ENCODE peak calls at places on chromosomes 12 and 14, in four cellular contexts. One of them, this sample, is unnamed.

GRCh38 chr12:15856097-15856982 is 25.8 kb upstream of the STRAP start:
- DNase-seq in SK-N-SH: no peak
- DNase-seq in K562: peak
- DNase-seq in HepG2: peak
- DNase-seq in this sample: peak

GRCh38 chr12:3041558-3042164 is 35.5 kb upstream of the TSPAN9 start:
- DNase-seq in SK-N-SH: peak
- DNase-seq in K562: peak
- DNase-seq in HepG2: peak
- DNase-seq in this sample: peak

GRCh38 chr14:42001436-42001835 is 394.8 kb downstream of the LRFN5 start:
- DNase-seq in K562: no peak
- DNase-seq in HepG2: no peak
- DNase-seq in SK-N-SH: no peak
- DNase-seq in this sample: no peak

GRCh38 chr14:68705741-68706283 is 87.1 kb downstream of the ZFP36L1 start:
- DNase-seq in K562: no peak
- DNase-seq in SK-N-SH: no peak
- DNase-seq in HepG2: no peak
- DNase-seq in this sample: no peak

GRCh38 chr14:104037074-104037473 is 48.4 kb upstream of the ASPG start:
- DNase-seq in K562: no peak
- DNase-seq in SK-N-SH: no peak
- DNase-seq in HepG2: no peak
- DNase-seq in this sample: no peak

GRCh38 chr12:118061011-118061875 is at the start of gene WSB2:
- DNase-seq in HepG2: no peak
- DNase-seq in SK-N-SH: peak
- DNase-seq in K562: peak
- DNase-seq in this sample: peak

GRCh38 chr14:101849640-101850039 is 88.1 kb downstream of the PPP2R5C start:
- DNase-seq in K562: no peak
- DNase-seq in SK-N-SH: no peak
- DNase-seq in HepG2: no peak
- DNase-seq in this sample: no peak

GRCh38 chr12:66191547-66192126 is 2.6 kb downstream of the IRAK3 start:
- DNase-seq in SK-N-SH: no peak
- DNase-seq in K562: no peak
- DNase-seq in HepG2: no peak
- DNase-seq in this sample: no peak

GRCh38 chr14:105332352-105332874 is 17.9 kb downstream of the PACS2 start:
- DNase-seq in K562: no peak
- DNase-seq in HepG2: no peak
- DNase-seq in SK-N-SH: no peak
- DNase-seq in this sample: no peak

GRCh38 chr12:810635-811415 is 58.4 kb downstream of the WNK1 start:
- DNase-seq in HepG2: no peak
- DNase-seq in K562: no peak
- DNase-seq in SK-N-SH: no peak
- DNase-seq in this sample: no peak

GRCh38 chr12:108825205-108825950 is 32.0 kb downstream of the SSH1 start:
- DNase-seq in SK-N-SH: no peak
- DNase-seq in K562: no peak
- DNase-seq in HepG2: no peak
- DNase-seq in this sample: no peak

GRCh38 chr12:53996188-53996885 is 3.6 kb upstream of the HOXC9 start:
- DNase-seq in K562: peak
- DNase-seq in SK-N-SH: no peak
- DNase-seq in HepG2: no peak
- DNase-seq in this sample: no peak

GRCh38 chr14:100334904-100335303 is 11.8 kb downstream of the SLC25A47 start:
- DNase-seq in K562: no peak
- DNase-seq in HepG2: no peak
- DNase-seq in SK-N-SH: no peak
- DNase-seq in this sample: no peak

DNA sequence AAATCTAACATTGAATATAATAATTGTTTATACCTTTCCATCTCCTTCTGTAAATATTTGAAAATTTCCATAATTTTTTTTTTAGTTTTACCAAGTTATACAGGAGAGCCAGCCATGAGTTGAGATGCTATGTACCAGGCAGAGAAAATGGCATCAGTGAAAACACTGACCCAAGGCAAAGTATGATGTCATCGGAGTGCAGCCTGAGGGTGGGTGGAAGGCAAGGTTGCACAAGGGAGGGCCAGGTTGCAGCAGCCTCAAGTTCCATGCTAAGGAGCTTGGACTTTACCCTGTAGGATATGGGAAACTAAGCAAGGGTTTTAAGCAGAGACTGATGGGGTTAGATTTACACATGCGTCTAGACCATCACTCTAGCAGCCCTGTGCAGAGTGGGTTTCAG is 441.1 kb downstream of the BCAT1 start:
- DNase-seq in K562: no peak
- DNase-seq in HepG2: no peak
- DNase-seq in SK-N-SH: no peak
- DNase-seq in this sample: no peak
- TF ChIP-seq JUND in K562: no peak
- TF ChIP-seq JUND in HepG2: no peak
- TF ChIP-seq JUND in SK-N-SH: no peak
- TF ChIP-seq JUND in this sample: no peak

GRCh38 chr12:119695034-119695433 is 27.1 kb downstream of the PRKAB1 start:
- DNase-seq in SK-N-SH: peak
- DNase-seq in K562: peak
- DNase-seq in HepG2: peak
- DNase-seq in this sample: peak
- TF ChIP-seq JUND in SK-N-SH: no peak
- TF ChIP-seq JUND in K562: no peak
- TF ChIP-seq JUND in HepG2: no peak
- TF ChIP-seq JUND in this sample: no peak

DNA sequence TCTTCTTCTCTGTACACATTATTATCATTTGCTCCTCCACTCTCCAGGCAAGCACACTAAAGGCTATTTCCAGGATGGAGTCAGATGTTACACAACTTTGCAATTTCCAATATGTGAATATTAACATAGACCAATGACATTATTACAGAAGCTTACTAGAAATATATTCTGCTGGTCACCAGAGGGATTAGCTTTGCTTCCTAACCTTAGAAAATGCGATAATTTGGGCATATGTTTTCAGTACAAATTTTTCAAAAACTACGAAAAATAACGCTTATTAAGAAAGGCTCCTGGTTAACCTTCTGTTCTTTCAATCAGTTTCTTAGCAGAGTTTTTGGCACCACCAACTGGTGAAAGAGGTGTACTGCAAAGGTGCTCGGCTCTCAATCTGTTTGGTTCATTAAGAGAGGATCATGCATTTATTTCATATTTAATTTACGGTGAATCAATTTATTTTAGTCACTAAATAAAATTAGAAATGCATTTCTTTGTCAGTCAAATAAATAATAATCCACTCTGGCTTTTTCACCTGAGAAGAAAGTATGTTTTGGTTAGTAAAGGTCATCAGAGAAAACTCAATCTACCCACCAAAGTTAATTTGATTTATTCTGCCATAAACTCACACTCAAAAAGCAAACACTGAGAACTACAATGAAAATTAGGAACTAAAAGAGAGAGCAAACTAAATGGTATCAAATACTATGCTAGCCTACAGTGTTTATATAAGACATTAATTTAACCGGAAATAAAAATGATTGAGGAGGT is 39.2 kb downstream of the EFCAB11 start:
- DNase-seq in HepG2: peak
- DNase-seq in K562: peak
- DNase-seq in SK-N-SH: peak
- DNase-seq in this sample: peak
- TF ChIP-seq JUND in HepG2: no peak
- TF ChIP-seq JUND in K562: no peak
- TF ChIP-seq JUND in SK-N-SH: no peak
- TF ChIP-seq JUND in this sample: no peak

GRCh38 chr12:92183575-92183974 is 37.9 kb upstream of the BTG1 start:
- DNase-seq in SK-N-SH: peak
- DNase-seq in HepG2: no peak
- DNase-seq in K562: no peak
- DNase-seq in this sample: no peak

GRCh38 chr12:92191061-92191460 is 45.4 kb upstream of the BTG1 start:
- DNase-seq in SK-N-SH: no peak
- DNase-seq in HepG2: no peak
- DNase-seq in K562: no peak
- DNase-seq in this sample: no peak

GRCh38 chr12:92185052-92185451 is 39.4 kb upstream of the BTG1 start:
- DNase-seq in K562: no peak
- DNase-seq in HepG2: no peak
- DNase-seq in SK-N-SH: no peak
- DNase-seq in this sample: no peak

GRCh38 chr12:92188517-92189188 is 43.0 kb upstream of the BTG1 start:
- DNase-seq in SK-N-SH: no peak
- DNase-seq in K562: no peak
- DNase-seq in HepG2: no peak
- DNase-seq in this sample: no peak

DNA sequence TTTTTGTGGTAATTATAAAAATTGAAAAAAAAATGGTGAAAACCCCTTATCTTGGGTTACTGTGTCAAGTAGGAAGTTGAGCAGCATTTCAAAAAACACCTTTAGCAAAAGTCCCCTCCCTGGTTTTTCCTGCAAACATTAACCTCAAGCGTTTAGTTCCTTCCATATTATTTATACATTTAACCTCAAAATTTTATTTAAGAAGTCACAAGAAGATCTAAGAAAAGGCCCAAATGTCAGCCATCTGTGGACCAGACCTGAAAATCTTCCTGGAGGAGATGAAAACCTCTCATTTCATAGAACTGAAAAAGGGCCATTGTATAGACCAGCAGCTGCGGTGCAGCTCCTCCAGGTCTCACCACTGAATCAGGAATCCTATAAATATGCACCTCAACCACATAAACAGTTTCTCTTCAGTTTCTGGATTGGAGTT is 40.4 kb upstream of the BTG1 start:
- DNase-seq in K562: no peak
- DNase-seq in SK-N-SH: no peak
- DNase-seq in HepG2: no peak
- DNase-seq in this sample: no peak
- TF ChIP-seq JUND in K562: no peak
- TF ChIP-seq JUND in SK-N-SH: no peak
- TF ChIP-seq JUND in HepG2: no peak
- TF ChIP-seq JUND in this sample: no peak

This sample was measured in T47D.